ENCODE peak calls at places on chromosomes 7 and 10, in nine cellular contexts. O is PC-3, G is MM.1S, B is OCI-LY7, K is GM23248, X is hepatocyte, Y is SK-N-SH, C is neural progenitor cell, Z is HCT116. F is an unnamed sample.

GRCh38 chr7:117715784-117716445 is 157.3 kb downstream of the CTTNBP2 start:
- DNase-seq in O (peak), G (peak), B (peak), K (peak), X (peak), Y (peak), C (peak), Z (peak), F (peak)

GRCh38 chr7:114548576-114548975 is 134.0 kb downstream of the FOXP2 start:
- DNase-seq in O (no peak), G (no peak), B (no peak), K (peak), X (no peak), Y (no peak), C (no peak), Z (no peak), F (no peak)

GRCh38 chr7:20241491-20242261 is 24.5 kb upstream of the MACC1 start:
- DNase-seq in O (peak), G (no peak), B (no peak), K (peak), X (no peak), Y (no peak), C (no peak), Z (no peak), F (no peak)

GRCh38 chr7:69633122-69633892 is 35.0 kb downstream of the AUTS2 start:
- DNase-seq in O (no peak), G (no peak), B (no peak), K (no peak), X (no peak), Y (no peak), C (no peak), Z (no peak), F (no peak)

GRCh38 chr7:28151965-28152364 is 28.6 kb downstream of the JAZF1 start:
- DNase-seq in O (peak), G (peak), B (no peak), K (peak), X (no peak), Y (no peak), C (no peak), Z (no peak), F (no peak)

GRCh38 chr10:117365612-117366011 is 9.6 kb downstream of the PDZD8 start:
- DNase-seq in O (peak), G (peak), B (no peak), K (no peak), X (peak), Y (no peak), C (no peak), Z (peak), F (no peak)

GRCh38 chr7:66535414-66536329 is 93.0 kb upstream of the KCTD7 start:
- DNase-seq in O (no peak), G (no peak), B (no peak), K (no peak), X (peak), Y (no peak), C (no peak), Z (no peak), F (no peak)

GRCh38 chr7:104936546-104936945 is 77.5 kb upstream of the KMT2E start:
- DNase-seq in O (no peak), G (peak), B (no peak), K (no peak), X (no peak), Y (no peak), C (no peak), Z (no peak), F (no peak)

GRCh38 chr10:16799621-16800020 is 17.6 kb downstream of the RSU1 start:
- DNase-seq in O (no peak), G (no peak), B (no peak), K (no peak), X (no peak), Y (no peak), C (no peak), Z (no peak), F (peak)

GRCh38 chr10:118754132-118754555 is 626 bp downstream of the CACUL1 start:
- DNase-seq in O (peak), G (peak), B (peak), K (peak), X (peak), Y (peak), C (peak), Z (no peak), F (peak)

GRCh38 chr7:43944286-43944685 is 18.1 kb downstream of the UBE2D4 start:
- DNase-seq in O (no peak), G (no peak), B (no peak), K (no peak), X (no peak), Y (no peak), C (no peak), Z (no peak), F (no peak)

GRCh38 chr10:21523007-21523406 is 2.5 kb downstream of the SKIDA1 start:
- DNase-seq in O (no peak), G (no peak), B (no peak), K (no peak), X (no peak), Y (no peak), C (peak), Z (no peak), F (peak)

GRCh38 chr7:111806232-111806631 is 243.9 kb upstream of the IMMP2L start:
- DNase-seq in O (no peak), G (no peak), B (no peak), K (no peak), X (no peak), Y (no peak), C (peak), Z (no peak), F (no peak)

GRCh38 chr10:22623624-22624263 is 90.6 kb downstream of the PIP4K2A start:
- DNase-seq in O (no peak), G (no peak), B (no peak), K (peak), X (no peak), Y (no peak), C (no peak), Z (no peak), F (no peak)

GRCh38 chr7:83835424-83835823 is 186.5 kb upstream of the SEMA3E start:
- DNase-seq in O (no peak), G (no peak), B (no peak), K (peak), X (no peak), Y (no peak), C (no peak), Z (no peak), F (no peak)

GRCh38 chr10:74917481-74918077 is 91.2 kb downstream of the KAT6B start:
- DNase-seq in O (peak), G (no peak), B (no peak), K (peak), X (peak), Y (no peak), C (no peak), Z (peak), F (no peak)

GRCh38 chr7:37916673-37917660 is at the start of gene SFRP4:
- DNase-seq in O (peak), G (peak), B (peak), K (peak), X (peak), Y (peak), C (peak), Z (peak), F (peak)

DNA sequence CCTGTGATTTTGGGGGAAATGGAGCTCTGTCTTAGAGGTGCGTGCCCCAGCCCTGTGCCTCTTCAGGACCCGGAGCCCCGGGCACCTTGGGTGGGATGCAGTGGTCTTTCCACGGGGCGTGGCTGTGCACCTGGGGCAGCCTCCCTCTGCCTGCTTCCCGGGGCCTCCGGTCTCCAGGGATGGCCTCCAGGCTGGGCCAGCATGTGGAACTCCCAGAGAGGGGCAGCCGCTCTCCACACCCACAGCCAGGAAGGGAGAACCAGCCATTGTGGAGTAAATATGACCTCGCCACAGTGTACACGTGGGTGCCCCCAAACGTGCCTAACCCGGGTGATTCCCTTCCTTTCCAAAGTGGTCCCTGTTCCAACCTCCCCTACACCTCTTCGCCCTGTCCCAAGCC is 52.6 kb downstream of the JAKMIP3 start:
- DNase-seq in O (no peak), G (no peak), B (no peak), K (no peak), X (no peak), Y (no peak), C (no peak), Z (no peak), F (no peak)
- TF ChIP-seq EZH2phosphoT487 in O (no peak), G (no peak), B (no peak), K (no peak), X (no peak), Y (no peak), C (no peak), Z (no peak), F (no peak)

DNA sequence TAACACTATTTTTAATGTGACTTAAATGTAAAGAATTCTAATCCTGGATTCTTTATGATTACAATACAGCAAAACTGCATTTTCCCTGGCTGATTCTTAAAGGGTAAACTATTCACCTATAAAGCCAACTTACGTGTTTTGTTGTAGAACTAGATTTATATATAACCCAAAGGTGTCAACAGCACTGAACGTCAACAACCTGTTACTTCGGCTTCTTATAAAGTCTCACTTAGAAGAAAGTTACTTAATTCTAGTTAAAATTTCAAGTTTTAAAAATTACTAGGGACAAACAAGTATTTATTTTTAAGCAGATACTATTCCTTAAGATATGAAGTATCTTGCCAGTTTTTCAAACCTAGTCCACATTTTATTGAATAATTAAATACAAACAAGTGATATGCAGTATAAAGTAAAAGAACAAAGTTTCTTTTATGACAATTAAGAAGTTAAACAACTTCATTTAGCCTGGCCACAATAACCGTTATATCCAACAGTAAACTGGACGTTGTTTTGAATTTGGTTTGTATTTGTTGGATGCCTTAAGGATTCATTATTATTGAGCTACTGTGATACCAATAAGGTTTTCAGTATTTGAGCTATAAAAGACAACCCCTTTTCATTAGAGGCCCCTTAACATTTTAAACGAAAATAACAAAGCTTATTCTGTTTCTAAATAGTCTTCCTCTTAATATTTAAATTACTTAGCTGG is 83.2 kb downstream of the SNX10 start:
- DNase-seq in O (no peak), G (no peak), B (no peak), K (no peak), X (no peak), Y (no peak), C (no peak), Z (no peak), F (no peak)
- TF ChIP-seq EZH2phosphoT487 in O (no peak), G (no peak), B (no peak), K (no peak), X (no peak), Y (no peak), C (no peak), Z (no peak), F (no peak)

DNA sequence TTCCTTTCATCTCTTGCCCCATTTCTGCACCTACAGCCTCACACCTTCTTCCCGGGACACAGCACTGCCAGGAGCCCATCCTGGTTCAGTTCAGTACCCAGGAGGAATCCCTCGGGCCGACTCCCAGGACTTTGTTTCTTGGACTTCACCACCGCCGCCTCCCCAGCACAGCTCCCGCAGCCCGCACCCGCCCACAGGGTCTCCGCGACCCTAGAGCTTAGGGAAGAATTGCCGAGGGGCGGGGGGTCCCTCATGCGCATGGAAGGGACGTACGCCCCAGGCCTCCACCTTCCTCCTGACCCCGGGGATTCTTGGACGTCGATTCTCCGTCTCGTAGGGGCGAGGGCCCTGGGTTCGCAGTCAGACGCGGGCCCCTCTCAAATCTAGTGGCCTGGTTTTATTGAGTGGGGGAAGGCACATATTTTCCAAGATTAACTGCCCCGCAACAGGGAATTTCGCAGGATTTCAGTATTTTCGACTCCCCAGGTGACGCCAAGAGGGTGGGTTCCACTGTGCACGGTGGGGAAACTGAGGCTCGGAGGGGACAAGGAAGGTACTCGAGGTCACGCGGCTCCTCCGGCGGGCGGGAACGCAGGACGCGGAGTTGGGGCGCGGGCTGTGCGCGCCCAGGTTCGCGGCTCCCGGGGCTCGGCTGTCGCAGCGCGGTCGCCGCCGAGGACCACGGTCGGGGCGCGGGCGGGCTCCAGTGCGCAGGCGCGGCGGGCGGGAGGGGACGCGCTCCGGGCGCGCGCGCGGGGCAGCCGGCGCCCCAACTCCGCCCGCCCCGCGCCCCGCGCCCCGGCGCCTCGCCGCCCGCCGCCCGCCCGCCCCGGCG is at the start of gene ADCY1:
- DNase-seq in O (no peak), G (peak), B (no peak), K (peak), X (peak), Y (peak), C (peak), Z (no peak), F (peak)
- TF ChIP-seq EZH2phosphoT487 in O (no peak), G (no peak), B (no peak), K (no peak), X (peak), Y (no peak), C (peak), Z (no peak), F (no peak)

GRCh38 chr10:47248436-47249090 is 51.4 kb upstream of the GDF10 start:
- DNase-seq in O (no peak), G (no peak), B (no peak), K (no peak), X (no peak), Y (no peak), C (no peak), Z (no peak), F (no peak)
- TF ChIP-seq EZH2phosphoT487 in O (no peak), G (no peak), B (no peak), K (no peak), X (no peak), Y (no peak), C (no peak), Z (no peak), F (no peak)

DNA sequence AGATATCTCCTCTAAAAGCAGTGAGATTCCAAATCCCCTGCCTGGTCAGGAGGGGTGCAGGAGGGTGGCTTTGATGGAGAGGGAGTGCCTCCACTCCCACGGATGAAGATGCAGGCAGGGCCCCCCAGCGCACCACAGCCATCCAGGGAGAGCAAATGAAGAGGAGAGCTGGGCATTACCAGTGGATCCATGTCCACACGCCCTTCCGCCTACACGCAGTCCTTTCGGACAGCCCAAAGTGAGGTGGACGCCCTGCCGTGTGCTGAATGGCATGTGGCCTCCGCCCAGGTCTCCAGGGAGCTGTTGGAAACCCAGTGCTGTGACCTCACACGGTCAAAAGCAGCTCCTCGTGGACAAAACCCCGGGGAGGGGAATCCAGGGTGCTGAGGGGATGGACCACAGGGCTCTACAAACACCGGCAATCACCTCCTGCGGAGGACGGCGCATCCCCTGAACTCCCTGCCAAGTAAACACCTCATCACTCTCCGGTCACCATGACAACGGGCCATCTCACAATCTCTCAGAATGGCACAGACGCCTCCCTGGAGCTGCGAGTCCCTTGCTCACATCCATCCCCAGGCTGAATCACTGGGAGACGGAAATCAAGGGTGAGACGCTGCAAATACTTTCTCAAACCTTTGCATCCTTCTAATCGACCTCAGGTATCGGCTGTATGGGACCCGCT is 35.0 kb upstream of the DNAAF5 start:
- DNase-seq in O (no peak), G (no peak), B (no peak), K (no peak), X (peak), Y (no peak), C (no peak), Z (no peak), F (no peak)
- TF ChIP-seq EZH2phosphoT487 in O (no peak), G (no peak), B (no peak), K (no peak), X (no peak), Y (no peak), C (no peak), Z (no peak), F (no peak)

DNA sequence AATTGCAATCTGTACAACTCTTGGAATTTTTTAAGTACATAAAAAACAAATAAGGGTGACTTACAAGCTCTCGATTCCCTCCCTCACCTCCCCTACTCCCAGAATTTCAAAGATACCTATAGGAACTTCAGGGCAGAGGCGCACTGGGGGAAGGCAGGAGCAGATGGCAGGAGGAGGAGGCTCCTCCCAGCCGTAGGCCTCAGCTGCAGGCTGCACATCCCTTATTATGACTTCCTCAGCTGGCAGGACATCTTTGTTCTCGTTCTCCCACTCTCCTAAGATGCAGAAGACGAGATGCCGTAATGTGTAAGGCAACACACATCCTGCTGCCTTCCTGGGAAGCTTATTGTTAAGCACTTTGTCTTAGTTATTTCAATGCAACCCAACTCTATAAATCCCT is 599.9 kb upstream of the MGMT start:
- DNase-seq in O (no peak), G (no peak), B (no peak), K (no peak), X (no peak), Y (no peak), C (no peak), Z (no peak), F (no peak)
- TF ChIP-seq EZH2phosphoT487 in O (no peak), G (no peak), B (no peak), K (no peak), X (no peak), Y (no peak), C (no peak), Z (no peak), F (no peak)

GRCh38 chr10:78255796-78256638 is 222.4 kb downstream of the RPS24 start:
- DNase-seq in O (peak), G (no peak), B (no peak), K (peak), X (peak), Y (no peak), C (no peak), Z (peak), F (no peak)
- TF ChIP-seq EZH2phosphoT487 in O (no peak), G (no peak), B (no peak), K (no peak), X (no peak), Y (no peak), C (no peak), Z (no peak), F (no peak)

GRCh38 chr10:30829921-30830671 is 200.5 kb upstream of the LYZL2 start:
- DNase-seq in O (peak), G (no peak), B (no peak), K (peak), X (no peak), Y (no peak), C (no peak), Z (no peak), F (no peak)
- TF ChIP-seq EZH2phosphoT487 in O (no peak), G (no peak), B (no peak), K (no peak), X (no peak), Y (no peak), C (no peak), Z (no peak), F (no peak)

F was measured in GM23338.